ENCODE peak calls at places on chromosome 7, in four cellular contexts. H is right lobe of liver, F is lower leg skin, X is thyroid gland. L is an unnamed sample.

GRCh38 chr7:45679516-45679915 is 105.3 kb downstream of the ADCY1 start:
- DNase-seq in X (no peak), F (peak), H (peak), L (no peak)

GRCh38 chr7:99109108-99110051 is 34.5 kb downstream of the SMURF1 start:
- DNase-seq in H (no peak), F (no peak), X (no peak), L (no peak)

GRCh38 chr7:139362981-139363380 is 3.3 kb downstream of the LUC7L2 start:
- DNase-seq in H (no peak), F (no peak), X (no peak), L (no peak)

GRCh38 chr7:147571436-147572180 is 1019.0 kb upstream of the C7orf33 start:
- DNase-seq in H (no peak), X (no peak), F (no peak), L (no peak)

GRCh38 chr7:33108591-33108930 is 643 bp downstream of the RP9 start:
- DNase-seq in X (no peak), H (no peak), F (no peak), L (no peak)

GRCh38 chr7:24917510-24918239 is 62.3 kb downstream of the OSBPL3 start:
- DNase-seq in F (no peak), H (no peak), X (no peak), L (no peak)

GRCh38 chr7:16556359-16556758 is 29.7 kb downstream of the LRRC72 start:
- DNase-seq in H (no peak), X (no peak), F (no peak), L (no peak)

GRCh38 chr7:134988161-134988560 is 1.9 kb downstream of the AGBL3 start:
- DNase-seq in X (no peak), F (no peak), H (no peak), L (no peak)

GRCh38 chr7:106778656-106779250 is 86.3 kb upstream of the PIK3CG start:
- DNase-seq in H (no peak), F (no peak), X (no peak), L (no peak)

GRCh38 chr7:139095194-139095659 is 14.3 kb downstream of the ZC3HAV1 start:
- DNase-seq in X (no peak), H (no peak), F (peak), L (peak)

GRCh38 chr7:25260862-25261454 is 32.7 kb upstream of the NPVF start:
- DNase-seq in X (no peak), F (no peak), H (no peak), L (no peak)

GRCh38 chr7:118771672-118772071 is 547.2 kb downstream of the ANKRD7 start:
- DNase-seq in X (no peak), H (no peak), F (no peak), L (no peak)

GRCh38 chr7:94298943-94299342 is 95.8 kb upstream of the COL1A2 start:
- DNase-seq in H (no peak), F (no peak), X (no peak), L (no peak)

GRCh38 chr7:142956951-142957623 is 5.1 kb downstream of the KEL start:
- DNase-seq in H (no peak), X (no peak), F (no peak), L (no peak)

GRCh38 chr7:132161231-132161915 is 414.9 kb downstream of the PLXNA4 start:
- DNase-seq in F (no peak), H (no peak), X (peak), L (no peak)

GRCh38 chr7:24979470-24979862 is 512 bp downstream of the OSBPL3 start:
- DNase-seq in F (no peak), X (peak), H (peak), L (peak)

GRCh38 chr7:78296689-78297371 is 498.3 kb downstream of the PHTF2 start:
- DNase-seq in X (peak), F (no peak), H (no peak), L (no peak)

GRCh38 chr7:44172352-44172751 is 16.9 kb downstream of the GCK start:
- DNase-seq in X (no peak), F (no peak), H (peak), L (no peak)

GRCh38 chr7:100545636-100546128 is 6.7 kb downstream of the AGFG2 start:
- DNase-seq in X (peak), H (peak), F (no peak), L (no peak)

GRCh38 chr7:24572421-24573007 is 738 bp upstream of the PALS2 start:
- DNase-seq in F (peak), X (peak), H (peak), L (peak)

GRCh38 chr7:157903715-157904114 is 566.9 kb downstream of the DNAJB6 start:
- DNase-seq in X (no peak), H (peak), F (no peak), L (no peak)

GRCh38 chr7:82932516-82932915 is 230.2 kb downstream of the PCLO start:
- DNase-seq in X (no peak), F (no peak), H (no peak), L (no peak)

GRCh38 chr7:30430777-30431176 is 47.8 kb downstream of the NOD1 start:
- DNase-seq in F (no peak), X (peak), H (no peak), L (no peak)

GRCh38 chr7:5625938-5626337 is 155.5 kb downstream of the RNF216 start:
- DNase-seq in F (no peak), X (no peak), H (no peak), L (no peak)
- TF ChIP-seq CTCF in F (no peak), X (no peak), H (no peak), L (no peak)

GRCh38 chr7:47266799-47267198 is 315.1 kb downstream of the TNS3 start:
- DNase-seq in X (no peak), F (no peak), H (peak), L (no peak)
- TF ChIP-seq POLR2A in X (no peak), F (no peak), H (no peak), L (peak)

DNA sequence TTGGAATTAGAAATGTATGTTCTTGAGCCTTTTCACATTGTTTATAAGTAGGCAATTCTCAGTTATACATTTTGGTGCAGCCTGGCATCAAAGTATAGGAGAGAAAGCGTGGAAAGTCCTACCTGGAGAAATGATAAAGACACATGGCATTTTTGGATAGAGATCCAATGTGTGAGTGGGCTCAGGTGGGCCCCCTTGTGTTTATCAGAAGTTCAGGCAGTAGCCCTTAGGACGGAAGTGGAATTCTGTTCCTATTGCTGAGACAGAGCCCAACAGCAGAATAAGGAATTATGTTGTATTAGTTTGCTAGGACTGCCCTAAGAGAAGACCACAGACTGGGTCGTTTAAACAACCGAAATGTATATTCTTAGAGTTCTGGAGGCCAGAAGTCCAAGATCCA is 85.2 kb upstream of the AMPH start:
- DNase-seq in F (no peak), X (no peak), H (no peak), L (no peak)
- TF ChIP-seq CTCF in F (no peak), X (no peak), H (no peak), L (no peak)

DNA sequence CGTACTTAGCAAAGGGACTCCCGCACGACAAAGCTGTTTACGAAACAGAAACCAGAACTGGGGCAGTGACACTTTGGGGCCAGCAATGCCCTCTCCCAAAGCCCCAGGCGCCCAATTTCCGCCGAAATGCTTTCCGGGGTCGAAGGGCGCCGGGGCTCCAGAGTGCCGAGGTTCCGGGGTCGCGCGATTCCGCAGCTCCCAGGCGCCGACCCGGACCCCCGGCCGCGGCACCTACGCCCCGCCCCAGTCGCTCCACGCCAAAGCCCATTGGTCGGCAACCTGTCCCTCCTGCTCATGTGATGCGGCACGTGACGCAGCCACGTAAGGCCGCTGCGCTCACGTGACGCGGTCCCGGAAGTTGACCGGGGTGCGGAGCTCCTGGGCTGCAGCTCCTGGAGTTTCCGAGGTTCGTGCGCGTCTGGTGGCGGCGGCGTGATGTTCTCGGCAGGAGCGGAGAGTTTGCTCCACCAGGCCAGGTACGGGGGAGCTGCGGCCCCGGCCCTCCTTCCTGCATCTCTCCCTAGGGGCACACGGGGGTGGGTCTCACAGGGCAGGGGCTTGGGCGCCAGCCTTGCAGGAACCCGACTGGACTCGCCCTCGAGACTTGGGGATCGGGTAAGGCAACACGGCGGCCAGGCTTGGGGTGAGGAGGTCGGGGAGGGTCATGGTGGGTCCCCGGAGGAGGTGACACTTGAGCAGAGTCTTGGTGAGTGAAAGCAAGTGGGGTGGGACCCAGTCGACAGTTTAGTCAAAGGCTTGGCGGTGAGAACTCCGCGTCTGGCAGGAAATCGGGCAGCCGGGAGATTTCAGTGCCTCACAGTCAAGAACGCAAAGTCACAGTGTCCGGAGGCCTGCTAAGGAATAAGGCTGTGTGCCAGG is at the start of gene AP5Z1:
- DNase-seq in X (peak), F (peak), H (peak), L (peak)
- TF ChIP-seq POLR2A in X (peak), F (no peak), H (peak), L (peak)

DNA sequence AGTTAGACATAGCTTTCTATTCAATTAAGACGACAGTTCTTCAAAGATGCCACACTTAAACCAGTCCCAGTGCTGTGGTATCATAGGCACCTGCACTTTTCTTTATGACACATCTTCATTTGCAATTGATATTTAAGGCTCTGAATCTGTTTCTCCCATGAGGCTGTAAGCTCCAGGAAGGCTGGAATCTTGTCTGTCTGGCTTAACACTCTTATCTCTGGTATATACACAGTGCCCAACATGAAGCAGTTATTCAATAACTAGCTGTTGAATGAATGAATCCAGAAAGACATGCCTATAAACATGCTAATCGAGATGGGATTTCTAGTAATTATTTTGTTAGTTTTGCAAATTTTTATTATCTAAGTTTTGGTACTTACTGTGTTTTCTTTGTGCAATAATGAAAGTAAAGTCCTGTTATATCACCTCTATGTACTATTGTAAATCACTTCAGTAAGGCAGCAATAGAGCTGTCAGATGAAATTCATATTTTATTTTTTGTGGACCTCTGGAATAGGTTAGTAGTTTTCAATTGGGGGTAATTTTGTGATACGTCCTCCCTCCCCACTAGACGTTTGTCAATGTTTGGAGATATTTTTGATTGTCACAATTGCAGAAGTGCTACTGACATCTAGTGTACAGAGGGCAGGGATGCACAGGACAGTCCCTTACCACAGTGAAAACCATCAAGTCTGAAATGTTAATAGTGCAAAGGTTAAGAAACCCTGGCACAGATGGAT is 51.3 kb upstream of the STEAP4 start:
- DNase-seq in H (peak), X (no peak), F (no peak), L (no peak)
- TF ChIP-seq CTCF in H (peak), X (peak), F (no peak), L (no peak)

DNA sequence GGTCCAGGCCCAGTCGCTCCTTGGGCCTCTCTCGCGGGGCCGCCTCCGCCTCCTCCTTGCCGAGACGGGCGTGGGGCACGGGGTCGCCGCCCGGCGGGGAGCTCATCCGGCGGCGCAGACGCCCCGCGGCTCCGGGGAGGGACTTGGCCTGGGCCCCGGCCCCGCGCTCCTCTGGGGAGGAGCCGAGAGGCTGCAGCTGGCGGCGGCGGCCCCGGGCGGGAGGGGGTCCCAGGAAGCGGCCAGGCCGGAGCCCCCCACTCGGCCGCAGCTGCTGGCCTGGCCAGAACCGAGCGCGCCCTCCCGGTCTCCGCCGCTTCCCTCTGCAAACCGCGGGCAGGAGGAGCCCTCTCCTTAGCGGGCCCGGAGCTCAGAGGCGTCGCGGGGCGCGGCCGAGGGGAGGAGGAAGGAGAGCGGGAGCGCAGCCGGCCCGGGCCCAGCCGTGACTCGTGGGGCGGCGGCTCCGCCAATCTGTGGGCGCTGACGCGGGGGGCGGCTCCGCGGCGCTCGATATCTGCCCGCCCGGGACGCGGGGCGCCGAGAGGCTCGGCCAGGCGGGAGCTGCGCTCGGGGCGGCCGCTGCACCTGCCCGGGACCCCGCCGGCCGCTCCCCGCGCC is at the start of gene FAM20C:
- DNase-seq in F (peak), X (peak), H (peak), L (peak)
- TF ChIP-seq POLR2A in F (no peak), X (peak), H (peak), L (peak)

L was measured in Peyer's patch.